ENCODE peak calls at places on chromosome 16, in seven cellular contexts. R, D, S, O, A, G and P are unnamed samples.

GRCh38 chr16:89130448-89130847 is 36.8 kb downstream of the ACSF3 start:
- DNase-seq in O (no peak), A (no peak), S (no peak), G (no peak), R (no peak), D (no peak), P (no peak)

GRCh38 chr16:68696514-68696913 is 40.6 kb upstream of the CDH1 start:
- DNase-seq in G (no peak), D (no peak), R (no peak), S (no peak), A (no peak), O (no peak), P (no peak)

GRCh38 chr16:3520398-3520797 is 19.6 kb downstream of the CLUAP1 start:
- DNase-seq in G (no peak), D (no peak), S (no peak), A (no peak), O (peak; percentile 13), R (no peak), P (no peak)

GRCh38 chr16:85376292-85377095 is 236.6 kb upstream of the GSE1 start:
- DNase-seq in S (no peak), R (no peak), O (no peak), G (peak; percentile 67), D (no peak), A (peak; percentile 67), P (peak; percentile 65)

GRCh38 chr16:2152695-2153506 is 2.7 kb upstream of the TRAF7 start:
- DNase-seq in A (peak; percentile 48), S (no peak), D (no peak), G (no peak), R (no peak), O (no peak), P (peak; percentile 50)

GRCh38 chr16:76081936-76082335 is 195.3 kb upstream of the CNTNAP4 start:
- DNase-seq in D (no peak), A (no peak), S (no peak), O (no peak), G (no peak), R (no peak), P (peak; percentile 37)

GRCh38 chr16:20409398-20410152 is at the start of gene ACSM5:
- DNase-seq in S (no peak), A (peak; percentile 75), D (no peak), R (peak; percentile 53), O (no peak), G (no peak), P (no peak)

GRCh38 chr16:12971216-12971615 is 69.8 kb downstream of the SHISA9 start:
- DNase-seq in O (peak; percentile 2), G (peak; percentile 34), D (peak; percentile 5), R (no peak), S (no peak), A (peak; percentile 26), P (peak; percentile 98)

GRCh38 chr16:76035689-76036088 is 241.5 kb upstream of the CNTNAP4 start:
- DNase-seq in D (no peak), G (no peak), A (no peak), R (no peak), O (no peak), S (no peak), P (peak; percentile 42)

GRCh38 chr16:51666074-51666473 is 515.0 kb upstream of the SALL1 start:
- DNase-seq in D (no peak), O (no peak), S (no peak), A (no peak), R (no peak), G (no peak), P (no peak)

GRCh38 chr16:68992521-68992920 is 112.9 kb upstream of the HAS3 start:
- DNase-seq in O (peak; percentile 78), G (no peak), R (no peak), A (no peak), S (no peak), D (no peak), P (peak; percentile 48)

GRCh38 chr16:71352466-71352865 is 6.1 kb upstream of the CALB2 start:
- DNase-seq in A (no peak), G (no peak), R (no peak), D (no peak), S (no peak), O (no peak), P (no peak)

GRCh38 chr16:507996-508395 is 19.5 kb upstream of the CAPN15 start:
- DNase-seq in S (no peak), A (no peak), O (no peak), R (no peak), D (no peak), G (no peak), P (no peak)

GRCh38 chr16:8729779-8730334 is 55.4 kb downstream of the ABAT start:
- DNase-seq in S (no peak), G (no peak), O (no peak), R (no peak), A (no peak), D (no peak), P (no peak)

GRCh38 chr16:66871840-66872239 is 8.5 kb upstream of the PDP2 start:
- DNase-seq in G (no peak), A (no peak), S (no peak), D (no peak), R (no peak), O (no peak), P (no peak)

GRCh38 chr16:82439678-82440293 is 187.0 kb upstream of the CDH13 start:
- DNase-seq in O (peak; percentile 45), A (no peak), S (peak; percentile 43), G (peak; percentile 60), D (no peak), R (no peak), P (peak; percentile 33)

GRCh38 chr16:71360378-71360777 is 1.9 kb downstream of the CALB2 start:
- DNase-seq in O (peak; percentile 85), D (no peak), A (no peak), G (no peak), S (no peak), R (no peak), P (peak; percentile 78)

DNA sequence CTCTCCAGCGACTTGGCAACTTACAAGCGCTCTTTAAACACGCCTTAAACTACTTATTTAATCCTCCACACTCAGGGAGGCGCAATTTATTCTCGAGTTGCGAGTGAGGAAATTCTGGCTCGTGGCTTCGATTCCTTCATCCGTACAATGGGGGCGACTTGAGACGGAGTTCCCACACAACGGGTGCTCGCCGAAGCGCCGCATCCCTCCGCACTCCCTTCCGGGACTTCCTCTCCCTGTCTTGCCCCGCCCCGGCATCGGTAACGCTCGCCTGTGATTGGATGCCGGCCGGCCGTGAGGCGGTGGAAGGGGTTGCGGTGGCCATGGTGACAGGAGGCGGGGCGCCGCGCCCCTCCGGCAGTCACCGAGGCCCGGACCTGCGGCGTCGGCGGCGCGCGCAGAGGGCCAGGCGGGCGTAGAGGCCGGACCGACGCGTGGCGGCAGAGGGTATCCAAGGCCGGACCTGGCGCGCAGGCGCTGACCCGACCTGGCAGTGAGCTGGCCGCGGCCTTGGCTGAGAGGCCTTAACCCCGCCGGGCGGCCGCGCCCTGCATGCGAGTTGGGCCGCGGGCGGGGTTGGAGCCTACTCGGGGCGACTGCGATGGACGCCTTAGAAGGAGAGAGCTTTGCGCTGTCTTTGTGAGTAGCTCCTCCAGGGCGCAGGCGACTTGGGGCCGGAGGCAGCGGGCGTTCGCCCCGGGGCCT is at the start of gene ARL2BP:
- DNase-seq in G (peak; percentile 99), S (peak; percentile 99), D (peak; percentile 91), O (peak; percentile 98), R (peak; percentile 97), A (peak; percentile 99), P (peak; percentile 97)
- TF ChIP-seq CTCF in G (peak; percentile 27), S (no peak), D (no peak), O (no peak), R (no peak), A (no peak), P (peak; percentile 8)

DNA sequence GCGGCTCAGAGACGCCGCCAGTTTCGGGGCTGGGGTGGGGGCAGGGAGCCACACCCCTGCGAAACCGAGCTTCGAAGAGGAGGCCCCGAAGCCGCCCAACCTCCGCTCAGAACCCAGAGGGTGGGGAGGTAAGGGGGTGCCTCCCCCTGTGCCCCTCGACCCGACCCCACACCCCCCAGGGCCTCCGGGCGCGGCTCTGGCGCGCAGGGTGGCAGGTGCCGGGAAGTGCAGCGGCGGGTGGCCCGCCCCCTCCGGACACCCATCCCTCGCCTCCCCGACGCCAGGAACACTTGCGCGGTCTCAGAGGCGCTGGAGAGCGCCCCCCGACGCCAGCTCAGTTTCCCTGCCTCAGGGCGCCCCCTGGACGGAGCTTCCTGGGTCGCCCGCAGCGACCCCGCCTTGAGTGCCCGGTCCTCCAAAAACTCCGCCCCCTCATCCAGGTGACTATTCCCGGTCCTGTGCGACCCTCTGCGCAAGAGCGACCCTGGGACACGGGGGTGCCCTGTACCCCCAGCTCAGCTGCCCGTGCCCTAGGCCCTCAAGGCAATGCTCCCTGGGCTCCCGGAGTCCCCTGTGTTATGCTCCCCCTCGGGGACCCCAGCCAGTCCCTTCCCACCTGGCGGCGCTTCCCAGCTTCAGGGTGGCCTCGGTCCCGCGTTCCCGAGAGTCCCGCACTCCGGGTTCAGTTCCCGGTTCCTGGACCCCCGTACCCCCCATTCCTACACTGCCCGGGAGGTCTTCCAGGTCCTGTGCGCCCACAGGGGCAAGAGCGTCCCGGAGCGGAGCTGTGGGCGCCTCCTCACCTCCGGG is 562 bp downstream of the PPL start:
- DNase-seq in S (peak; percentile 67), O (no peak), R (no peak), G (peak; percentile 75), A (peak; percentile 38), D (no peak), P (peak; percentile 61)
- TF ChIP-seq CTCF in S (no peak), O (peak; percentile 16), R (no peak), G (peak; percentile 46), A (peak; percentile 25), D (peak; percentile 41), P (peak; percentile 12)

GRCh38 chr16:83714286-83714685 is 93.5 kb upstream of the HSBP1 start:
- DNase-seq in G (no peak), S (no peak), A (no peak), D (no peak), O (no peak), R (no peak), P (no peak)

GRCh38 chr16:83720213-83720612 is 87.6 kb upstream of the HSBP1 start:
- DNase-seq in G (no peak), S (no peak), O (no peak), A (no peak), D (no peak), R (no peak), P (no peak)

GRCh38 chr16:83717814-83718213 is 90.0 kb upstream of the HSBP1 start:
- DNase-seq in R (no peak), D (no peak), O (peak; percentile 51), S (no peak), A (no peak), G (no peak), P (no peak)

GRCh38 chr16:83715217-83715920 is 92.4 kb upstream of the HSBP1 start:
- DNase-seq in G (no peak), S (no peak), R (no peak), A (peak; percentile 67), O (peak; percentile 10), D (no peak), P (no peak)

DNA sequence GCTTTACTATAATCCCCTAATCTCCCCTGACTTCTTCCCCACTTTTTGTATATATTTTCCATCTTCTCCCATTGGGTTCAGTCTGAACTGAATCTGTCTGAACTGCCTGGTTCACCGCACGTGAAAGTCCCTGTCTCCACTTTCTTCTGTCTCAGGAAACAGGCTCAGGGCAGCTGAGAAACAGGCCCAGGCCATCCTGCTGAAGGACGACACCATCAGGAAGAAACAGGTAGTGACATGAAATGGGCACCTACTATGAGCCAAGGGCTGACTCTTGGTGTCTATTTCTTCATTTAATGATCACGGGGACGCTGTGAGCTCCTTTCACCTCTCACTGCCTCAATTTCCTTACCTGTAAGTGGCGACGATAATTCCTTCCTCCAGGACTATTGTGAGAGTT is 90.5 kb upstream of the HSBP1 start:
- DNase-seq in O (peak; percentile 9), S (peak; percentile 51), G (no peak), D (no peak), R (no peak), A (no peak), P (peak; percentile 14)
- TF ChIP-seq CTCF in O (peak; percentile 24), S (peak; percentile 34), G (peak; percentile 25), D (peak; percentile 67), R (no peak), A (no peak), P (no peak)

GRCh38 chr16:54176376-54176901 is 110.1 kb downstream of the IRX3 start:
- DNase-seq in G (no peak), R (no peak), O (peak; percentile 25), S (peak; percentile 69), A (peak; percentile 53), D (no peak), P (no peak)
- TF ChIP-seq CTCF in G (no peak), R (no peak), O (peak; percentile 19), S (no peak), A (no peak), D (peak; percentile 56), P (no peak)